ENCODE peak calls at places on chromosomes 13 and 19, in six cellular contexts. One of them, this sample, is unnamed.
A peak's percentile ranks its signal among the peaks of the same experiment; 100 is the strongest.

GRCh38 chr13:32408999-32409313 is 19.0 kb downstream of the N4BP2L1 start:
- DNase-seq in islet precursor cell: no peak
- DNase-seq in central memory CD4-positive, alpha-beta T cell: no peak
- DNase-seq in NCI-H510A: peak; percentile 6
- DNase-seq in activated CD8-positive, alpha-beta memory T cell treated with anti-CD3 and anti-CD28 coated beads for 1 hour: no peak
- DNase-seq in Caco-2: no peak
- DNase-seq in this sample: no peak

GRCh38 chr13:48656621-48657020 is 2.9 kb downstream of the CYSLTR2 start:
- DNase-seq in islet precursor cell: no peak
- DNase-seq in central memory CD4-positive, alpha-beta T cell: no peak
- DNase-seq in NCI-H510A: no peak
- DNase-seq in activated CD8-positive, alpha-beta memory T cell treated with anti-CD3 and anti-CD28 coated beads for 1 hour: no peak
- DNase-seq in Caco-2: no peak
- DNase-seq in this sample: no peak

GRCh38 chr19:42024622-42025111 is 30.6 kb upstream of the ATP1A3 start:
- DNase-seq in islet precursor cell: peak; percentile 63
- DNase-seq in central memory CD4-positive, alpha-beta T cell: no peak
- DNase-seq in NCI-H510A: no peak
- DNase-seq in activated CD8-positive, alpha-beta memory T cell treated with anti-CD3 and anti-CD28 coated beads for 1 hour: no peak
- DNase-seq in Caco-2: no peak
- DNase-seq in this sample: peak; percentile 30

GRCh38 chr13:41054212-41054877 is 7.0 kb upstream of the WBP4 start:
- DNase-seq in islet precursor cell: no peak
- DNase-seq in central memory CD4-positive, alpha-beta T cell: peak; percentile 48
- DNase-seq in NCI-H510A: peak; percentile 1
- DNase-seq in activated CD8-positive, alpha-beta memory T cell treated with anti-CD3 and anti-CD28 coated beads for 1 hour: no peak
- DNase-seq in Caco-2: peak; percentile 57
- DNase-seq in this sample: no peak

GRCh38 chr19:37361994-37362393 is 8.9 kb upstream of the ZNF527 start:
- DNase-seq in islet precursor cell: no peak
- DNase-seq in central memory CD4-positive, alpha-beta T cell: no peak
- DNase-seq in NCI-H510A: no peak
- DNase-seq in activated CD8-positive, alpha-beta memory T cell treated with anti-CD3 and anti-CD28 coated beads for 1 hour: no peak
- DNase-seq in Caco-2: no peak
- DNase-seq in this sample: no peak

GRCh38 chr13:93226065-93226622 is 463 bp upstream of the GPC6 start:
- DNase-seq in islet precursor cell: no peak
- DNase-seq in central memory CD4-positive, alpha-beta T cell: no peak
- DNase-seq in NCI-H510A: no peak
- DNase-seq in activated CD8-positive, alpha-beta memory T cell treated with anti-CD3 and anti-CD28 coated beads for 1 hour: no peak
- DNase-seq in Caco-2: no peak
- DNase-seq in this sample: no peak

GRCh38 chr13:62293081-62293480 is 877.4 kb upstream of the PCDH20 start:
- DNase-seq in islet precursor cell: peak; percentile 54
- DNase-seq in central memory CD4-positive, alpha-beta T cell: no peak
- DNase-seq in NCI-H510A: no peak
- DNase-seq in activated CD8-positive, alpha-beta memory T cell treated with anti-CD3 and anti-CD28 coated beads for 1 hour: no peak
- DNase-seq in Caco-2: no peak
- DNase-seq in this sample: no peak

GRCh38 chr19:15288146-15288963 is 44.0 kb downstream of the BRD4 start:
- DNase-seq in islet precursor cell: no peak
- DNase-seq in central memory CD4-positive, alpha-beta T cell: no peak
- DNase-seq in NCI-H510A: no peak
- DNase-seq in activated CD8-positive, alpha-beta memory T cell treated with anti-CD3 and anti-CD28 coated beads for 1 hour: no peak
- DNase-seq in Caco-2: no peak
- DNase-seq in this sample: no peak

GRCh38 chr13:106533101-106533939 is 2.1 kb downstream of the EFNB2 start:
- DNase-seq in islet precursor cell: peak; percentile 92
- DNase-seq in central memory CD4-positive, alpha-beta T cell: peak; percentile 1
- DNase-seq in NCI-H510A: peak; percentile 63
- DNase-seq in activated CD8-positive, alpha-beta memory T cell treated with anti-CD3 and anti-CD28 coated beads for 1 hour: no peak
- DNase-seq in Caco-2: peak; percentile 92
- DNase-seq in this sample: peak; percentile 91

GRCh38 chr13:61778531-61778930 is 362.9 kb upstream of the PCDH20 start:
- DNase-seq in islet precursor cell: peak; percentile 56
- DNase-seq in central memory CD4-positive, alpha-beta T cell: no peak
- DNase-seq in NCI-H510A: no peak
- DNase-seq in activated CD8-positive, alpha-beta memory T cell treated with anti-CD3 and anti-CD28 coated beads for 1 hour: no peak
- DNase-seq in Caco-2: no peak
- DNase-seq in this sample: no peak

GRCh38 chr19:51337141-51337860 is 4.6 kb downstream of the VSIG10L start:
- DNase-seq in islet precursor cell: no peak
- DNase-seq in central memory CD4-positive, alpha-beta T cell: no peak
- DNase-seq in NCI-H510A: no peak
- DNase-seq in activated CD8-positive, alpha-beta memory T cell treated with anti-CD3 and anti-CD28 coated beads for 1 hour: no peak
- DNase-seq in Caco-2: no peak
- DNase-seq in this sample: peak; percentile 48

GRCh38 chr19:327291-328024 is 17.1 kb downstream of the MIER2 start:
- DNase-seq in islet precursor cell: no peak
- DNase-seq in central memory CD4-positive, alpha-beta T cell: no peak
- DNase-seq in NCI-H510A: no peak
- DNase-seq in activated CD8-positive, alpha-beta memory T cell treated with anti-CD3 and anti-CD28 coated beads for 1 hour: no peak
- DNase-seq in Caco-2: no peak
- DNase-seq in this sample: no peak

GRCh38 chr19:35240322-35240721 is 8.5 kb upstream of the LSR start:
- DNase-seq in islet precursor cell: peak; percentile 10
- DNase-seq in central memory CD4-positive, alpha-beta T cell: peak; percentile 73
- DNase-seq in NCI-H510A: no peak
- DNase-seq in activated CD8-positive, alpha-beta memory T cell treated with anti-CD3 and anti-CD28 coated beads for 1 hour: no peak
- DNase-seq in Caco-2: no peak
- DNase-seq in this sample: no peak

GRCh38 chr19:4390017-4390861 is 10.1 kb downstream of the SH3GL1 start:
- DNase-seq in islet precursor cell: peak; percentile 83
- DNase-seq in central memory CD4-positive, alpha-beta T cell: no peak
- DNase-seq in NCI-H510A: peak; percentile 55
- DNase-seq in activated CD8-positive, alpha-beta memory T cell treated with anti-CD3 and anti-CD28 coated beads for 1 hour: no peak
- DNase-seq in Caco-2: no peak
- DNase-seq in this sample: peak; percentile 53

GRCh38 chr13:44470623-44471562 is 97.3 kb downstream of the SERP2 start:
- DNase-seq in islet precursor cell: no peak
- DNase-seq in central memory CD4-positive, alpha-beta T cell: peak; percentile 12
- DNase-seq in NCI-H510A: no peak
- DNase-seq in activated CD8-positive, alpha-beta memory T cell treated with anti-CD3 and anti-CD28 coated beads for 1 hour: no peak
- DNase-seq in Caco-2: peak; percentile 39
- DNase-seq in this sample: no peak

GRCh38 chr13:111614009-111614408 is 293.6 kb downstream of the TEX29 start:
- DNase-seq in islet precursor cell: peak; percentile 9
- DNase-seq in central memory CD4-positive, alpha-beta T cell: no peak
- DNase-seq in NCI-H510A: no peak
- DNase-seq in activated CD8-positive, alpha-beta memory T cell treated with anti-CD3 and anti-CD28 coated beads for 1 hour: no peak
- DNase-seq in Caco-2: no peak
- DNase-seq in this sample: no peak

GRCh38 chr19:33280351-33280921 is 21.9 kb downstream of the CEBPA start:
- DNase-seq in islet precursor cell: no peak
- DNase-seq in central memory CD4-positive, alpha-beta T cell: no peak
- DNase-seq in NCI-H510A: no peak
- DNase-seq in activated CD8-positive, alpha-beta memory T cell treated with anti-CD3 and anti-CD28 coated beads for 1 hour: no peak
- DNase-seq in Caco-2: no peak
- DNase-seq in this sample: no peak

GRCh38 chr19:56174550-56174949 is 1.3 kb upstream of the GALP start:
- DNase-seq in islet precursor cell: no peak
- DNase-seq in central memory CD4-positive, alpha-beta T cell: no peak
- DNase-seq in NCI-H510A: no peak
- DNase-seq in activated CD8-positive, alpha-beta memory T cell treated with anti-CD3 and anti-CD28 coated beads for 1 hour: no peak
- DNase-seq in Caco-2: no peak
- DNase-seq in this sample: no peak

GRCh38 chr19:12774588-12775555 is at the start of gene HOOK2:
- DNase-seq in islet precursor cell: peak; percentile 97
- DNase-seq in central memory CD4-positive, alpha-beta T cell: no peak
- DNase-seq in NCI-H510A: peak; percentile 91
- DNase-seq in activated CD8-positive, alpha-beta memory T cell treated with anti-CD3 and anti-CD28 coated beads for 1 hour: no peak
- DNase-seq in Caco-2: peak; percentile 97
- DNase-seq in this sample: no peak

GRCh38 chr19:35750167-35750566 is 1.8 kb downstream of the LIN37 start:
- DNase-seq in islet precursor cell: peak; percentile 90
- DNase-seq in central memory CD4-positive, alpha-beta T cell: no peak
- DNase-seq in NCI-H510A: no peak
- DNase-seq in activated CD8-positive, alpha-beta memory T cell treated with anti-CD3 and anti-CD28 coated beads for 1 hour: no peak
- DNase-seq in Caco-2: no peak
- DNase-seq in this sample: no peak

GRCh38 chr13:31908696-31909386 is 122.7 kb upstream of the FRY start:
- DNase-seq in islet precursor cell: no peak
- DNase-seq in central memory CD4-positive, alpha-beta T cell: no peak
- DNase-seq in NCI-H510A: no peak
- DNase-seq in activated CD8-positive, alpha-beta memory T cell treated with anti-CD3 and anti-CD28 coated beads for 1 hour: no peak
- DNase-seq in Caco-2: peak; percentile 27
- DNase-seq in this sample: no peak

GRCh38 chr19:8141726-8142524 is 7.5 kb downstream of the FBN3 start:
- DNase-seq in islet precursor cell: no peak
- DNase-seq in central memory CD4-positive, alpha-beta T cell: no peak
- DNase-seq in NCI-H510A: no peak
- DNase-seq in activated CD8-positive, alpha-beta memory T cell treated with anti-CD3 and anti-CD28 coated beads for 1 hour: no peak
- DNase-seq in Caco-2: no peak
- DNase-seq in this sample: no peak

GRCh38 chr13:79405501-79405830 is 589 bp downstream of the RBM26 start:
- DNase-seq in islet precursor cell: no peak
- DNase-seq in central memory CD4-positive, alpha-beta T cell: no peak
- DNase-seq in NCI-H510A: no peak
- DNase-seq in activated CD8-positive, alpha-beta memory T cell treated with anti-CD3 and anti-CD28 coated beads for 1 hour: no peak
- DNase-seq in Caco-2: no peak
- DNase-seq in this sample: no peak

GRCh38 chr19:38243279-38243673 is 12.9 kb downstream of the PPP1R14A start:
- DNase-seq in islet precursor cell: no peak
- DNase-seq in central memory CD4-positive, alpha-beta T cell: no peak
- DNase-seq in NCI-H510A: no peak
- DNase-seq in activated CD8-positive, alpha-beta memory T cell treated with anti-CD3 and anti-CD28 coated beads for 1 hour: no peak
- DNase-seq in Caco-2: no peak
- DNase-seq in this sample: no peak

GRCh38 chr19:5967994-5968430 is 9.9 kb downstream of the RANBP3 start:
- DNase-seq in islet precursor cell: peak; percentile 78
- DNase-seq in central memory CD4-positive, alpha-beta T cell: peak; percentile 49
- DNase-seq in NCI-H510A: peak; percentile 72
- DNase-seq in activated CD8-positive, alpha-beta memory T cell treated with anti-CD3 and anti-CD28 coated beads for 1 hour: peak; percentile 41
- DNase-seq in Caco-2: peak; percentile 69
- DNase-seq in this sample: no peak

GRCh38 chr13:30033681-30034447 is 183.4 kb upstream of the UBL3 start:
- DNase-seq in islet precursor cell: peak; percentile 58
- DNase-seq in central memory CD4-positive, alpha-beta T cell: no peak
- DNase-seq in NCI-H510A: no peak
- DNase-seq in activated CD8-positive, alpha-beta memory T cell treated with anti-CD3 and anti-CD28 coated beads for 1 hour: no peak
- DNase-seq in Caco-2: no peak
- DNase-seq in this sample: no peak

GRCh38 chr13:52159159-52159982 is at the start of gene NEK3:
- DNase-seq in islet precursor cell: peak; percentile 84
- DNase-seq in central memory CD4-positive, alpha-beta T cell: peak; percentile 43
- DNase-seq in NCI-H510A: peak; percentile 4
- DNase-seq in activated CD8-positive, alpha-beta memory T cell treated with anti-CD3 and anti-CD28 coated beads for 1 hour: peak; percentile 35
- DNase-seq in Caco-2: peak; percentile 82
- DNase-seq in this sample: peak; percentile 74

GRCh38 chr19:10305139-10305806 is 4.3 kb downstream of the ZGLP1 start:
- DNase-seq in islet precursor cell: no peak
- DNase-seq in central memory CD4-positive, alpha-beta T cell: no peak
- DNase-seq in NCI-H510A: no peak
- DNase-seq in activated CD8-positive, alpha-beta memory T cell treated with anti-CD3 and anti-CD28 coated beads for 1 hour: no peak
- DNase-seq in Caco-2: no peak
- DNase-seq in this sample: no peak

GRCh38 chr13:32645854-32646253 is 59.6 kb downstream of the PDS5B start:
- DNase-seq in islet precursor cell: no peak
- DNase-seq in central memory CD4-positive, alpha-beta T cell: no peak
- DNase-seq in NCI-H510A: no peak
- DNase-seq in activated CD8-positive, alpha-beta memory T cell treated with anti-CD3 and anti-CD28 coated beads for 1 hour: no peak
- DNase-seq in Caco-2: no peak
- DNase-seq in this sample: no peak

GRCh38 chr13:98802999-98803666 is 50.7 kb upstream of the SLC15A1 start:
- DNase-seq in islet precursor cell: no peak
- DNase-seq in central memory CD4-positive, alpha-beta T cell: no peak
- DNase-seq in NCI-H510A: no peak
- DNase-seq in activated CD8-positive, alpha-beta memory T cell treated with anti-CD3 and anti-CD28 coated beads for 1 hour: no peak
- DNase-seq in Caco-2: peak; percentile 28
- DNase-seq in this sample: no peak

GRCh38 chr13:91643394-91643793 is 245.0 kb downstream of the GPC5 start:
- DNase-seq in islet precursor cell: no peak
- DNase-seq in central memory CD4-positive, alpha-beta T cell: no peak
- DNase-seq in NCI-H510A: no peak
- DNase-seq in activated CD8-positive, alpha-beta memory T cell treated with anti-CD3 and anti-CD28 coated beads for 1 hour: no peak
- DNase-seq in Caco-2: no peak
- DNase-seq in this sample: no peak